ENCODE peak calls at places on chromosomes 5 and 9, in five cellular contexts. V is PC-3, F is uterus, D is Peyer's patch, O is BJ. Z is an unnamed sample. For H3K27me3 and H3K36me3, the result is how much of the 10 kb centered on the place peaks cover.

GRCh38 chr9:114720296-114720695 is 38.3 kb upstream of the TEX48 start:
- DNase-seq in D (no peak), F (no peak), O (no peak), V (peak), Z (no peak)

GRCh38 chr5:81128416-81128815 is 104.7 kb upstream of the CKMT2 start:
- DNase-seq in F (no peak), D (no peak), V (no peak), O (no peak), Z (no peak)

GRCh38 chr9:95089916-95090791 is 227.4 kb downstream of the FANCC start:
- DNase-seq in V (no peak), D (no peak), O (no peak), F (no peak), Z (peak)

GRCh38 chr9:80040457-80040856 is 468.7 kb downstream of the TLE4 start:
- DNase-seq in F (no peak), V (no peak), O (no peak), D (no peak), Z (no peak)

GRCh38 chr5:170971-171800 is 20.1 kb upstream of the LRRC14B start:
- DNase-seq in D (peak), O (no peak), V (no peak), F (no peak), Z (peak)

GRCh38 chr5:1855075-1855474 is 27.6 kb downstream of the IRX4 start:
- DNase-seq in D (no peak), F (no peak), V (no peak), O (no peak), Z (no peak)

GRCh38 chr5:136011427-136012001 is 17.3 kb upstream of the TGFBI start:
- DNase-seq in O (peak), D (no peak), F (no peak), V (peak), Z (no peak)

GRCh38 chr9:959105-959504 is 17.4 kb upstream of the DMRT3 start:
- DNase-seq in V (no peak), F (no peak), O (no peak), D (no peak), Z (no peak)

GRCh38 chr9:99162759-99163364 is 57.9 kb downstream of the TGFBR1 start:
- DNase-seq in O (no peak), V (peak), F (no peak), D (no peak), Z (no peak)

GRCh38 chr9:97563458-97564135 is 62.1 kb downstream of the TMOD1 start:
- DNase-seq in F (peak), O (no peak), V (no peak), D (no peak), Z (peak)

GRCh38 chr5:142479854-142480253 is 155.0 kb upstream of the SPRY4 start:
- DNase-seq in O (no peak), V (no peak), F (no peak), D (no peak), Z (no peak)

GRCh38 chr5:41636605-41637004 is 126.2 kb upstream of the PLCXD3 start:
- DNase-seq in D (no peak), O (no peak), V (peak), F (no peak), Z (peak)

GRCh38 chr9:6484210-6484609 is 71.2 kb downstream of the UHRF2 start:
- DNase-seq in D (no peak), O (no peak), F (no peak), V (no peak), Z (no peak)

GRCh38 chr5:24539625-24540024 is 105.2 kb downstream of the CDH10 start:
- DNase-seq in V (peak), O (no peak), D (no peak), F (no peak), Z (no peak)

GRCh38 chr5:83475540-83476469 is 4.3 kb downstream of the VCAN start:
- DNase-seq in O (peak), F (no peak), D (no peak), V (peak), Z (peak)

GRCh38 chr9:15374310-15374709 is 48.4 kb upstream of the SNAPC3 start:
- DNase-seq in D (no peak), V (no peak), F (no peak), O (no peak), Z (no peak)

GRCh38 chr5:174535691-174536090 is 188.7 kb upstream of the MSX2 start:
- DNase-seq in D (no peak), F (no peak), O (no peak), V (peak), Z (no peak)

GRCh38 chr5:174531782-174532191 is 192.6 kb upstream of the MSX2 start:
- DNase-seq in F (no peak), D (no peak), O (no peak), V (peak), Z (no peak)

GRCh38 chr5:174532453-174533126 is 191.8 kb upstream of the MSX2 start:
- DNase-seq in D (peak), V (peak), O (peak), F (peak), Z (peak)

GRCh38 chr5:174533771-174534221 is 190.6 kb upstream of the MSX2 start:
- DNase-seq in D (peak), V (peak), F (no peak), O (peak), Z (no peak)

DNA sequence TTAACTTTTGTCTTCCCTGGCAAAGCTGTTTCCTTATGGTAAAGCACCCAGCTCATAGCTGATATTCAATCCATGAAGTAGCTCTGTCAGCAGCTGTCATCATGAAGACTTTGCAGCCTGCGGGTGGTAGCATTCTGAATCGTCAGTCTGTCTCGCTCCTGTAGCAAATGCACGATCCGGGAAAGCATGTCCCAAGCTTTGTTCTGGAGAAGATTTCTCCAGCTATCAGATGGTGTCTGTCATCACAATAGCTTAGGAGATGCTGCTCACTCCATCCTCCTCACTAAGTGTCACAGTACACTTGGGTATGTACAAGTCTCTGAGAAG is 191.3 kb upstream of the MSX2 start:
- DNase-seq in V (no peak), D (no peak), F (no peak), O (no peak), Z (no peak)
- H3K4me3 ChIP-seq in V (peak), D (no peak), F (no peak), O (no peak), Z (no peak)

GRCh38 chr9:126621919-126622735 is 8.4 kb downstream of the LMX1B start:
- DNase-seq in V (no peak), O (no peak), D (no peak), F (no peak), Z (peak)

GRCh38 chr9:126622872-126623271 is 9.1 kb downstream of the LMX1B start:
- DNase-seq in F (no peak), V (no peak), O (no peak), D (no peak), Z (no peak)

GRCh38 chr9:126623667-126624452 is 10.1 kb downstream of the LMX1B start:
- DNase-seq in O (no peak), D (no peak), F (no peak), V (no peak), Z (peak)

GRCh38 chr9:126624453-126624872 is 10.7 kb downstream of the LMX1B start:
- DNase-seq in D (no peak), O (no peak), F (no peak), V (no peak), Z (no peak)

DNA sequence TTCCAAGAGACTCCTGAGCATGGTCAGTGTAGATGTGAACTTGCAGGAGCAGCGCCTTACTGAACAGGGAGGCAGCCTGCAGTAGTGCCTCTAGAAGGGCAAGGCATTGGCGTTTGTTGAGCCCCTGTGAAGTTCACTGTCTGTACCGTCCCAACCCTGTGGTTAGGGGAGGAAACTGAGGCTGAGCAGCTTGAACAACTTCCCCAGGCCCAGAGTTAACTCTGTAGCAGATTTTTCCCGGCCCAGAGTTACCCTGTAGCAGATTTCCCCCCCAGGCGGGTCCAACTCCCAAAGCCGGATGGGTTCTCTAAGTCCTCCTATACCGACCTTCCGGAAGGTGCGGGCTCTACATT is 9.6 kb downstream of the LMX1B start:
- DNase-seq in O (no peak), V (no peak), D (no peak), F (no peak), Z (no peak)
- H3K27me3 ChIP-seq in O (half or more), V (under half), D (under half), F (half or more), Z (half or more)

GRCh38 chr5:54160329-54160728 is 150.0 kb downstream of the ARL15 start:
- DNase-seq in V (no peak), D (no peak), F (no peak), O (no peak), Z (no peak)
- H3K36me3 ChIP-seq in V (under half), D (under half), F (under half), O (under half), Z (under half)

GRCh38 chr9:78300209-78300608 is 3.3 kb downstream of the PSAT1 start:
- DNase-seq in D (no peak), V (no peak), O (no peak), F (no peak), Z (no peak)
- H3K4me3 ChIP-seq in D (no peak), V (no peak), O (no peak), F (no peak), Z (no peak)

GRCh38 chr9:130931508-130932150 is 7.4 kb downstream of the FIBCD1 start:
- DNase-seq in O (no peak), F (no peak), D (no peak), V (no peak), Z (no peak)

GRCh38 chr9:130932220-130933069 is 6.6 kb downstream of the FIBCD1 start:
- DNase-seq in V (peak), D (no peak), F (no peak), O (no peak), Z (peak)

GRCh38 chr9:130929571-130930022 is 9.4 kb downstream of the FIBCD1 start:
- DNase-seq in D (no peak), O (no peak), F (no peak), V (no peak), Z (peak)

GRCh38 chr9:130930132-130930803 is 8.8 kb downstream of the FIBCD1 start:
- DNase-seq in V (no peak), F (no peak), D (no peak), O (no peak), Z (peak)

DNA sequence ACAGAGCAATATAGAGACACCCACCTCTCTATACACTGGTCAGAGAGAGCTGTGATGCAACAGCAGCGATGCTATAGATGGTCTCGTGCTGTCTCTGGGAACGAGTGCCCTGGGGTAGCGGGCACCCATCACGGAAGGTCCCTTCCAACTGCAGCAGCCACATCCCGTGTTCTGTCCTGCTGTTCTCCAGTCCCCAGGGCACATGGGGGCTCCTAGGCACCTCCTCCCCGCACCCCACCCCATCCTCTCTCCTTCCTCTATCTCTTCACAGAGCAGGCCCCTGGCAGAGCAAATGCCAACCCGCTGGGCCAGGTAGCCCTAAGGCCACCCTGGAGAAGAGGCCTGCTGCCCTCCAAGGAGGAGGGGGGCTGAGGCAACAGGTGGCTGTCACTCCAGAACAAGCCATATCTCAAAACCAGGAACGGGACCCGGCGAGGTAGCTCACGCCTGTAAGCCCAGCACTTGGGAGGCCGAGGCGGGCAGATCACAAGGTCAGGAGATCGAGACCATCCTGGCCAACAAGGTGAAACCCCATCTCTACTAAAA is 8.2 kb downstream of the FIBCD1 start:
- DNase-seq in D (no peak), V (no peak), F (no peak), O (no peak), Z (peak)
- H3K27me3 ChIP-seq in D (under half), V (under half), F (under half), O (under half), Z (under half)

GRCh38 chr5:157497875-157498611 is 38.0 kb downstream of the NIPAL4 start:
- DNase-seq in O (no peak), D (peak), V (no peak), F (no peak), Z (no peak)

GRCh38 chr5:157494178-157494830 is 34.3 kb downstream of the NIPAL4 start:
- DNase-seq in V (no peak), D (no peak), O (no peak), F (no peak), Z (no peak)

GRCh38 chr5:157492886-157493285 is 32.9 kb downstream of the NIPAL4 start:
- DNase-seq in F (no peak), O (no peak), D (no peak), V (no peak), Z (no peak)

GRCh38 chr5:157502143-157502647 is 42.2 kb downstream of the NIPAL4 start:
- DNase-seq in F (no peak), O (no peak), D (peak), V (no peak), Z (no peak)

GRCh38 chr5:157496847-157497246 is 36.8 kb downstream of the NIPAL4 start:
- DNase-seq in F (no peak), D (peak), O (no peak), V (no peak), Z (no peak)
- H3K36me3 ChIP-seq in F (under half), D (under half), O (under half), V (half or more), Z (under half)

GRCh38 chr5:90546216-90546837 is 12.3 kb upstream of the ADGRV1 start:
- DNase-seq in F (no peak), D (no peak), O (no peak), V (no peak), Z (no peak)

GRCh38 chr5:90547072-90547536 is 11.5 kb upstream of the ADGRV1 start:
- DNase-seq in D (no peak), V (peak), F (no peak), O (no peak), Z (no peak)

GRCh38 chr5:90549729-90550275 is 8.8 kb upstream of the ADGRV1 start:
- DNase-seq in D (no peak), F (no peak), V (no peak), O (no peak), Z (no peak)

GRCh38 chr5:90549223-90549622 is 9.4 kb upstream of the ADGRV1 start:
- DNase-seq in O (no peak), F (no peak), D (no peak), V (no peak), Z (no peak)

GRCh38 chr5:90548069-90548593 is 10.5 kb upstream of the ADGRV1 start:
- DNase-seq in O (no peak), D (no peak), V (peak), F (no peak), Z (no peak)
- H3K4me3 ChIP-seq in O (no peak), D (no peak), V (peak), F (no peak), Z (no peak)

Z was measured in H7.